ENCODE peak calls at places on chromosomes 13 and 19, in eight cellular contexts. One of them, this sample, is unnamed.

GRCh38 chr19:6402058-6402457 is 9.1 kb upstream of the GTF2F1 start:
- DNase-seq in HEK293T: no peak
- DNase-seq in suprapubic skin: no peak
- DNase-seq in HCT116: no peak
- DNase-seq in M059J: no peak
- DNase-seq in NCI-H1092: no peak
- DNase-seq in AG08396: no peak
- DNase-seq in AG09309: no peak
- DNase-seq in this sample: no peak

GRCh38 chr19:4371209-4371897 is 28.0 kb downstream of the MPND start:
- DNase-seq in HEK293T: no peak
- DNase-seq in suprapubic skin: no peak
- DNase-seq in HCT116: no peak
- DNase-seq in M059J: no peak
- DNase-seq in NCI-H1092: no peak
- DNase-seq in AG08396: no peak
- DNase-seq in AG09309: no peak
- DNase-seq in this sample: no peak

GRCh38 chr19:13086341-13086740 is 16.3 kb downstream of the LYL1 start:
- DNase-seq in HEK293T: no peak
- DNase-seq in suprapubic skin: no peak
- DNase-seq in HCT116: no peak
- DNase-seq in M059J: no peak
- DNase-seq in NCI-H1092: no peak
- DNase-seq in AG08396: no peak
- DNase-seq in AG09309: no peak
- DNase-seq in this sample: no peak

GRCh38 chr13:50213526-50213925 is 198.3 kb downstream of the KCNRG start:
- DNase-seq in HEK293T: no peak
- DNase-seq in suprapubic skin: no peak
- DNase-seq in HCT116: no peak
- DNase-seq in M059J: no peak
- DNase-seq in NCI-H1092: no peak
- DNase-seq in AG08396: no peak
- DNase-seq in AG09309: no peak
- DNase-seq in this sample: no peak

GRCh38 chr19:49801966-49802661 is 11.0 kb downstream of the FUZ start:
- DNase-seq in HEK293T: peak; percentile 63
- DNase-seq in suprapubic skin: peak; percentile 90
- DNase-seq in HCT116: no peak
- DNase-seq in M059J: no peak
- DNase-seq in NCI-H1092: peak; percentile 81
- DNase-seq in AG08396: peak; percentile 96
- DNase-seq in AG09309: no peak
- DNase-seq in this sample: peak; percentile 59

GRCh38 chr19:10473192-10473591 is 30.0 kb downstream of the KEAP1 start:
- DNase-seq in HEK293T: no peak
- DNase-seq in suprapubic skin: no peak
- DNase-seq in HCT116: no peak
- DNase-seq in M059J: no peak
- DNase-seq in NCI-H1092: no peak
- DNase-seq in AG08396: peak; percentile 2
- DNase-seq in AG09309: no peak
- DNase-seq in this sample: no peak

GRCh38 chr19:44738603-44739585 is 9.6 kb upstream of the BCL3 start:
- DNase-seq in HEK293T: no peak
- DNase-seq in suprapubic skin: no peak
- DNase-seq in HCT116: no peak
- DNase-seq in M059J: peak; percentile 67
- DNase-seq in NCI-H1092: no peak
- DNase-seq in AG08396: no peak
- DNase-seq in AG09309: no peak
- DNase-seq in this sample: no peak

GRCh38 chr19:20661150-20661819 is at the start of gene ZNF626:
- DNase-seq in HEK293T: no peak
- DNase-seq in suprapubic skin: peak; percentile 98
- DNase-seq in HCT116: no peak
- DNase-seq in M059J: peak; percentile 71
- DNase-seq in NCI-H1092: no peak
- DNase-seq in AG08396: peak; percentile 92
- DNase-seq in AG09309: peak; percentile 89
- DNase-seq in this sample: peak; percentile 91

GRCh38 chr19:6216236-6216995 is 63.4 kb downstream of the MLLT1 start:
- DNase-seq in HEK293T: no peak
- DNase-seq in suprapubic skin: no peak
- DNase-seq in HCT116: no peak
- DNase-seq in M059J: no peak
- DNase-seq in NCI-H1092: no peak
- DNase-seq in AG08396: no peak
- DNase-seq in AG09309: no peak
- DNase-seq in this sample: no peak

GRCh38 chr19:36093146-36093662 is 17.7 kb upstream of the OVOL3 start:
- DNase-seq in HEK293T: no peak
- DNase-seq in suprapubic skin: no peak
- DNase-seq in HCT116: no peak
- DNase-seq in M059J: no peak
- DNase-seq in NCI-H1092: no peak
- DNase-seq in AG08396: no peak
- DNase-seq in AG09309: no peak
- DNase-seq in this sample: no peak

GRCh38 chr13:44021422-44021821 is 141.7 kb downstream of the LACC1 start:
- DNase-seq in HEK293T: no peak
- DNase-seq in suprapubic skin: no peak
- DNase-seq in HCT116: no peak
- DNase-seq in M059J: no peak
- DNase-seq in NCI-H1092: no peak
- DNase-seq in AG08396: no peak
- DNase-seq in AG09309: no peak
- DNase-seq in this sample: no peak

GRCh38 chr19:49689133-49690072 is at the start of gene ADM5:
- DNase-seq in HEK293T: no peak
- DNase-seq in suprapubic skin: no peak
- DNase-seq in HCT116: no peak
- DNase-seq in M059J: peak; percentile 31
- DNase-seq in NCI-H1092: peak; percentile 58
- DNase-seq in AG08396: peak; percentile 46
- DNase-seq in AG09309: no peak
- DNase-seq in this sample: no peak

GRCh38 chr19:42154471-42155323 is 22.5 kb upstream of the POU2F2 start:
- DNase-seq in HEK293T: no peak
- DNase-seq in suprapubic skin: no peak
- DNase-seq in HCT116: no peak
- DNase-seq in M059J: no peak
- DNase-seq in NCI-H1092: peak; percentile 27
- DNase-seq in AG08396: no peak
- DNase-seq in AG09309: no peak
- DNase-seq in this sample: no peak

GRCh38 chr19:30857966-30858490 is 485.8 kb downstream of the ZNF536 start:
- DNase-seq in HEK293T: no peak
- DNase-seq in suprapubic skin: no peak
- DNase-seq in HCT116: no peak
- DNase-seq in M059J: no peak
- DNase-seq in NCI-H1092: no peak
- DNase-seq in AG08396: no peak
- DNase-seq in AG09309: no peak
- DNase-seq in this sample: no peak

GRCh38 chr13:110559429-110559943 is 2.0 kb downstream of the RAB20 start:
- DNase-seq in HEK293T: no peak
- DNase-seq in suprapubic skin: no peak
- DNase-seq in HCT116: no peak
- DNase-seq in M059J: no peak
- DNase-seq in NCI-H1092: no peak
- DNase-seq in AG08396: peak; percentile 79
- DNase-seq in AG09309: no peak
- DNase-seq in this sample: no peak

GRCh38 chr19:6279620-6279930 is 200 bp downstream of the MLLT1 start:
- DNase-seq in HEK293T: no peak
- DNase-seq in suprapubic skin: no peak
- DNase-seq in HCT116: no peak
- DNase-seq in M059J: no peak
- DNase-seq in NCI-H1092: no peak
- DNase-seq in AG08396: no peak
- DNase-seq in AG09309: no peak
- DNase-seq in this sample: no peak

GRCh38 chr19:30302076-30302475 is 70.1 kb upstream of the ZNF536 start:
- DNase-seq in HEK293T: no peak
- DNase-seq in suprapubic skin: no peak
- DNase-seq in HCT116: no peak
- DNase-seq in M059J: no peak
- DNase-seq in NCI-H1092: no peak
- DNase-seq in AG08396: no peak
- DNase-seq in AG09309: no peak
- DNase-seq in this sample: no peak

GRCh38 chr19:38675611-38676010 is 28.2 kb downstream of the ACTN4 start:
- DNase-seq in HEK293T: no peak
- DNase-seq in suprapubic skin: no peak
- DNase-seq in HCT116: no peak
- DNase-seq in M059J: no peak
- DNase-seq in NCI-H1092: no peak
- DNase-seq in AG08396: no peak
- DNase-seq in AG09309: no peak
- DNase-seq in this sample: no peak

GRCh38 chr13:23086951-23087350 is 93.8 kb upstream of the SGCG start:
- DNase-seq in HEK293T: no peak
- DNase-seq in suprapubic skin: no peak
- DNase-seq in HCT116: no peak
- DNase-seq in M059J: no peak
- DNase-seq in NCI-H1092: no peak
- DNase-seq in AG08396: no peak
- DNase-seq in AG09309: no peak
- DNase-seq in this sample: no peak

GRCh38 chr13:99426426-99426825 is 74.8 kb upstream of the TM9SF2 start:
- DNase-seq in HEK293T: no peak
- DNase-seq in suprapubic skin: no peak
- DNase-seq in HCT116: no peak
- DNase-seq in M059J: no peak
- DNase-seq in NCI-H1092: no peak
- DNase-seq in AG08396: no peak
- DNase-seq in AG09309: no peak
- DNase-seq in this sample: no peak

GRCh38 chr13:88592105-88592504 is 920.9 kb downstream of the SLITRK5 start:
- DNase-seq in HEK293T: no peak
- DNase-seq in suprapubic skin: no peak
- DNase-seq in HCT116: no peak
- DNase-seq in M059J: no peak
- DNase-seq in NCI-H1092: no peak
- DNase-seq in AG08396: no peak
- DNase-seq in AG09309: no peak
- DNase-seq in this sample: no peak

GRCh38 chr13:111219306-111219705 is 101.1 kb upstream of the TEX29 start:
- DNase-seq in HEK293T: no peak
- DNase-seq in suprapubic skin: no peak
- DNase-seq in HCT116: no peak
- DNase-seq in M059J: no peak
- DNase-seq in NCI-H1092: no peak
- DNase-seq in AG08396: peak; percentile 76
- DNase-seq in AG09309: peak; percentile 68
- DNase-seq in this sample: peak; percentile 54

This sample was measured in skeletal muscle cell.